ENCODE peak calls at places on chromosome 14, in nine cellular contexts. One of them, this sample, is unnamed.

GRCh38 chr14:34713681-34714319 is 593 bp downstream of the CFL2 start:
- DNase-seq in NCI-H2081: peak; percentile 11
- DNase-seq in astrocyte of the spinal cord: peak; percentile 77
- DNase-seq in M059J: peak; percentile 85
- DNase-seq in activated CD4-positive, alpha-beta T cell treated with anti-CD3 and anti-CD28 coated beads, Interleukin-2, amount 10 ng/mL, durations not matched to agents 7 days and 5 days: peak; percentile 8
- DNase-seq in GM23248: peak; percentile 91
- DNase-seq in tibial artery: peak; percentile 47
- DNase-seq in activated T-helper 9 cell treated with anti-CD3 and anti-CD28 coated beads, Interleukin-2, amount 50 U/mL, for 16 hours: peak; percentile 26
- DNase-seq in C1 segment of cervical spinal cord: no peak
- DNase-seq in this sample: peak; percentile 38

GRCh38 chr14:48325486-48325885 is 650.1 kb upstream of the MDGA2 start:
- DNase-seq in NCI-H2081: no peak
- DNase-seq in astrocyte of the spinal cord: no peak
- DNase-seq in M059J: peak; percentile 42
- DNase-seq in activated CD4-positive, alpha-beta T cell treated with anti-CD3 and anti-CD28 coated beads, Interleukin-2, amount 10 ng/mL, durations not matched to agents 7 days and 5 days: no peak
- DNase-seq in GM23248: no peak
- DNase-seq in tibial artery: no peak
- DNase-seq in activated T-helper 9 cell treated with anti-CD3 and anti-CD28 coated beads, Interleukin-2, amount 50 U/mL, for 16 hours: no peak
- DNase-seq in C1 segment of cervical spinal cord: no peak
- DNase-seq in this sample: no peak

GRCh38 chr14:49893309-49894213 is 679 bp downstream of the ARF6 start:
- DNase-seq in NCI-H2081: peak; percentile 66
- DNase-seq in astrocyte of the spinal cord: no peak
- DNase-seq in M059J: peak; percentile 49
- DNase-seq in activated CD4-positive, alpha-beta T cell treated with anti-CD3 and anti-CD28 coated beads, Interleukin-2, amount 10 ng/mL, durations not matched to agents 7 days and 5 days: peak; percentile 81
- DNase-seq in GM23248: peak; percentile 85
- DNase-seq in tibial artery: peak; percentile 49
- DNase-seq in activated T-helper 9 cell treated with anti-CD3 and anti-CD28 coated beads, Interleukin-2, amount 50 U/mL, for 16 hours: peak; percentile 71
- DNase-seq in C1 segment of cervical spinal cord: peak; percentile 34
- DNase-seq in this sample: peak; percentile 67

GRCh38 chr14:34711808-34712712 is 2.3 kb downstream of the CFL2 start:
- DNase-seq in NCI-H2081: no peak
- DNase-seq in astrocyte of the spinal cord: no peak
- DNase-seq in M059J: no peak
- DNase-seq in activated CD4-positive, alpha-beta T cell treated with anti-CD3 and anti-CD28 coated beads, Interleukin-2, amount 10 ng/mL, durations not matched to agents 7 days and 5 days: no peak
- DNase-seq in GM23248: peak; percentile 40
- DNase-seq in tibial artery: no peak
- DNase-seq in activated T-helper 9 cell treated with anti-CD3 and anti-CD28 coated beads, Interleukin-2, amount 50 U/mL, for 16 hours: no peak
- DNase-seq in C1 segment of cervical spinal cord: no peak
- DNase-seq in this sample: no peak

GRCh38 chr14:101109981-101110728 is 206.6 kb upstream of the RTL1 start:
- DNase-seq in NCI-H2081: no peak
- DNase-seq in astrocyte of the spinal cord: no peak
- DNase-seq in M059J: no peak
- DNase-seq in activated CD4-positive, alpha-beta T cell treated with anti-CD3 and anti-CD28 coated beads, Interleukin-2, amount 10 ng/mL, durations not matched to agents 7 days and 5 days: no peak
- DNase-seq in GM23248: no peak
- DNase-seq in tibial artery: peak; percentile 10
- DNase-seq in activated T-helper 9 cell treated with anti-CD3 and anti-CD28 coated beads, Interleukin-2, amount 50 U/mL, for 16 hours: no peak
- DNase-seq in C1 segment of cervical spinal cord: no peak
- DNase-seq in this sample: no peak

GRCh38 chr14:46215801-46216200 is 435.8 kb downstream of the RPL10L start:
- DNase-seq in NCI-H2081: no peak
- DNase-seq in astrocyte of the spinal cord: no peak
- DNase-seq in M059J: no peak
- DNase-seq in activated CD4-positive, alpha-beta T cell treated with anti-CD3 and anti-CD28 coated beads, Interleukin-2, amount 10 ng/mL, durations not matched to agents 7 days and 5 days: no peak
- DNase-seq in GM23248: no peak
- DNase-seq in tibial artery: no peak
- DNase-seq in activated T-helper 9 cell treated with anti-CD3 and anti-CD28 coated beads, Interleukin-2, amount 50 U/mL, for 16 hours: no peak
- DNase-seq in C1 segment of cervical spinal cord: no peak
- DNase-seq in this sample: no peak

GRCh38 chr14:79278286-79278797 is 933.0 kb downstream of the DIO2 start:
- DNase-seq in NCI-H2081: no peak
- DNase-seq in astrocyte of the spinal cord: no peak
- DNase-seq in M059J: no peak
- DNase-seq in activated CD4-positive, alpha-beta T cell treated with anti-CD3 and anti-CD28 coated beads, Interleukin-2, amount 10 ng/mL, durations not matched to agents 7 days and 5 days: no peak
- DNase-seq in GM23248: no peak
- DNase-seq in tibial artery: no peak
- DNase-seq in activated T-helper 9 cell treated with anti-CD3 and anti-CD28 coated beads, Interleukin-2, amount 50 U/mL, for 16 hours: no peak
- DNase-seq in C1 segment of cervical spinal cord: no peak
- DNase-seq in this sample: no peak

GRCh38 chr14:100158566-100159106 is 809 bp downstream of the DEGS2 start:
- DNase-seq in NCI-H2081: no peak
- DNase-seq in astrocyte of the spinal cord: no peak
- DNase-seq in M059J: no peak
- DNase-seq in activated CD4-positive, alpha-beta T cell treated with anti-CD3 and anti-CD28 coated beads, Interleukin-2, amount 10 ng/mL, durations not matched to agents 7 days and 5 days: no peak
- DNase-seq in GM23248: no peak
- DNase-seq in tibial artery: no peak
- DNase-seq in activated T-helper 9 cell treated with anti-CD3 and anti-CD28 coated beads, Interleukin-2, amount 50 U/mL, for 16 hours: no peak
- DNase-seq in C1 segment of cervical spinal cord: no peak
- DNase-seq in this sample: no peak

GRCh38 chr14:71289536-71289935 is 382.3 kb downstream of the PCNX1 start:
- DNase-seq in NCI-H2081: no peak
- DNase-seq in astrocyte of the spinal cord: no peak
- DNase-seq in M059J: peak; percentile 55
- DNase-seq in activated CD4-positive, alpha-beta T cell treated with anti-CD3 and anti-CD28 coated beads, Interleukin-2, amount 10 ng/mL, durations not matched to agents 7 days and 5 days: peak; percentile 6
- DNase-seq in GM23248: no peak
- DNase-seq in tibial artery: no peak
- DNase-seq in activated T-helper 9 cell treated with anti-CD3 and anti-CD28 coated beads, Interleukin-2, amount 50 U/mL, for 16 hours: no peak
- DNase-seq in C1 segment of cervical spinal cord: no peak
- DNase-seq in this sample: no peak

GRCh38 chr14:76936483-76936882 is 92.0 kb downstream of the IRF2BPL start:
- DNase-seq in NCI-H2081: no peak
- DNase-seq in astrocyte of the spinal cord: peak; percentile 59
- DNase-seq in M059J: no peak
- DNase-seq in activated CD4-positive, alpha-beta T cell treated with anti-CD3 and anti-CD28 coated beads, Interleukin-2, amount 10 ng/mL, durations not matched to agents 7 days and 5 days: no peak
- DNase-seq in GM23248: peak; percentile 81
- DNase-seq in tibial artery: no peak
- DNase-seq in activated T-helper 9 cell treated with anti-CD3 and anti-CD28 coated beads, Interleukin-2, amount 50 U/mL, for 16 hours: no peak
- DNase-seq in C1 segment of cervical spinal cord: no peak
- DNase-seq in this sample: no peak

GRCh38 chr14:33556382-33557121 is 394.3 kb downstream of the EGLN3 start:
- DNase-seq in NCI-H2081: no peak
- DNase-seq in astrocyte of the spinal cord: peak; percentile 24
- DNase-seq in M059J: peak; percentile 31
- DNase-seq in activated CD4-positive, alpha-beta T cell treated with anti-CD3 and anti-CD28 coated beads, Interleukin-2, amount 10 ng/mL, durations not matched to agents 7 days and 5 days: no peak
- DNase-seq in GM23248: peak; percentile 63
- DNase-seq in tibial artery: no peak
- DNase-seq in activated T-helper 9 cell treated with anti-CD3 and anti-CD28 coated beads, Interleukin-2, amount 50 U/mL, for 16 hours: no peak
- DNase-seq in C1 segment of cervical spinal cord: no peak
- DNase-seq in this sample: no peak

GRCh38 chr14:91398192-91398591 is 19.4 kb downstream of the CCDC88C start:
- DNase-seq in NCI-H2081: no peak
- DNase-seq in astrocyte of the spinal cord: no peak
- DNase-seq in M059J: no peak
- DNase-seq in activated CD4-positive, alpha-beta T cell treated with anti-CD3 and anti-CD28 coated beads, Interleukin-2, amount 10 ng/mL, durations not matched to agents 7 days and 5 days: no peak
- DNase-seq in GM23248: no peak
- DNase-seq in tibial artery: no peak
- DNase-seq in activated T-helper 9 cell treated with anti-CD3 and anti-CD28 coated beads, Interleukin-2, amount 50 U/mL, for 16 hours: no peak
- DNase-seq in C1 segment of cervical spinal cord: no peak
- DNase-seq in this sample: no peak

GRCh38 chr14:36509056-36509917 is 10.7 kb downstream of the NKX2-1 start:
- DNase-seq in NCI-H2081: no peak
- DNase-seq in astrocyte of the spinal cord: no peak
- DNase-seq in M059J: no peak
- DNase-seq in activated CD4-positive, alpha-beta T cell treated with anti-CD3 and anti-CD28 coated beads, Interleukin-2, amount 10 ng/mL, durations not matched to agents 7 days and 5 days: no peak
- DNase-seq in GM23248: no peak
- DNase-seq in tibial artery: no peak
- DNase-seq in activated T-helper 9 cell treated with anti-CD3 and anti-CD28 coated beads, Interleukin-2, amount 50 U/mL, for 16 hours: no peak
- DNase-seq in C1 segment of cervical spinal cord: no peak
- DNase-seq in this sample: peak; percentile 12

GRCh38 chr14:61940669-61941420 is 178.6 kb downstream of the SNAPC1 start:
- DNase-seq in NCI-H2081: no peak
- DNase-seq in astrocyte of the spinal cord: no peak
- DNase-seq in M059J: peak; percentile 39
- DNase-seq in activated CD4-positive, alpha-beta T cell treated with anti-CD3 and anti-CD28 coated beads, Interleukin-2, amount 10 ng/mL, durations not matched to agents 7 days and 5 days: no peak
- DNase-seq in GM23248: no peak
- DNase-seq in tibial artery: no peak
- DNase-seq in activated T-helper 9 cell treated with anti-CD3 and anti-CD28 coated beads, Interleukin-2, amount 50 U/mL, for 16 hours: no peak
- DNase-seq in C1 segment of cervical spinal cord: no peak
- DNase-seq in this sample: no peak

GRCh38 chr14:96098309-96098998 is 59.3 kb downstream of the C14orf132 start:
- DNase-seq in NCI-H2081: peak; percentile 63
- DNase-seq in astrocyte of the spinal cord: peak; percentile 53
- DNase-seq in M059J: peak; percentile 55
- DNase-seq in activated CD4-positive, alpha-beta T cell treated with anti-CD3 and anti-CD28 coated beads, Interleukin-2, amount 10 ng/mL, durations not matched to agents 7 days and 5 days: no peak
- DNase-seq in GM23248: peak; percentile 81
- DNase-seq in tibial artery: peak; percentile 35
- DNase-seq in activated T-helper 9 cell treated with anti-CD3 and anti-CD28 coated beads, Interleukin-2, amount 50 U/mL, for 16 hours: no peak
- DNase-seq in C1 segment of cervical spinal cord: peak; percentile 15
- DNase-seq in this sample: peak; percentile 68

GRCh38 chr14:29042546-29042945 is 276.0 kb downstream of the FOXG1 start:
- DNase-seq in NCI-H2081: no peak
- DNase-seq in astrocyte of the spinal cord: no peak
- DNase-seq in M059J: no peak
- DNase-seq in activated CD4-positive, alpha-beta T cell treated with anti-CD3 and anti-CD28 coated beads, Interleukin-2, amount 10 ng/mL, durations not matched to agents 7 days and 5 days: no peak
- DNase-seq in GM23248: no peak
- DNase-seq in tibial artery: no peak
- DNase-seq in activated T-helper 9 cell treated with anti-CD3 and anti-CD28 coated beads, Interleukin-2, amount 50 U/mL, for 16 hours: no peak
- DNase-seq in C1 segment of cervical spinal cord: no peak
- DNase-seq in this sample: no peak

GRCh38 chr14:54738009-54738408 is 164.6 kb downstream of the GCH1 start:
- DNase-seq in NCI-H2081: no peak
- DNase-seq in astrocyte of the spinal cord: no peak
- DNase-seq in M059J: peak; percentile 33
- DNase-seq in activated CD4-positive, alpha-beta T cell treated with anti-CD3 and anti-CD28 coated beads, Interleukin-2, amount 10 ng/mL, durations not matched to agents 7 days and 5 days: no peak
- DNase-seq in GM23248: no peak
- DNase-seq in tibial artery: no peak
- DNase-seq in activated T-helper 9 cell treated with anti-CD3 and anti-CD28 coated beads, Interleukin-2, amount 50 U/mL, for 16 hours: no peak
- DNase-seq in C1 segment of cervical spinal cord: peak; percentile 28
- DNase-seq in this sample: no peak

GRCh38 chr14:94598816-94599655 is 13.2 kb upstream of the SERPINA3 start:
- DNase-seq in NCI-H2081: no peak
- DNase-seq in astrocyte of the spinal cord: peak; percentile 99
- DNase-seq in M059J: peak; percentile 92
- DNase-seq in activated CD4-positive, alpha-beta T cell treated with anti-CD3 and anti-CD28 coated beads, Interleukin-2, amount 10 ng/mL, durations not matched to agents 7 days and 5 days: no peak
- DNase-seq in GM23248: peak; percentile 98
- DNase-seq in tibial artery: peak; percentile 79
- DNase-seq in activated T-helper 9 cell treated with anti-CD3 and anti-CD28 coated beads, Interleukin-2, amount 50 U/mL, for 16 hours: no peak
- DNase-seq in C1 segment of cervical spinal cord: peak; percentile 65
- DNase-seq in this sample: peak; percentile 53

GRCh38 chr14:30928462-30928861 is 54.1 kb downstream of the COCH start:
- DNase-seq in NCI-H2081: no peak
- DNase-seq in astrocyte of the spinal cord: peak; percentile 15
- DNase-seq in M059J: peak; percentile 2
- DNase-seq in activated CD4-positive, alpha-beta T cell treated with anti-CD3 and anti-CD28 coated beads, Interleukin-2, amount 10 ng/mL, durations not matched to agents 7 days and 5 days: no peak
- DNase-seq in GM23248: peak; percentile 23
- DNase-seq in tibial artery: no peak
- DNase-seq in activated T-helper 9 cell treated with anti-CD3 and anti-CD28 coated beads, Interleukin-2, amount 50 U/mL, for 16 hours: no peak
- DNase-seq in C1 segment of cervical spinal cord: no peak
- DNase-seq in this sample: no peak

GRCh38 chr14:100654814-100655795 is 67.9 kb upstream of the BEGAIN start:
- DNase-seq in NCI-H2081: peak; percentile 57
- DNase-seq in astrocyte of the spinal cord: no peak
- DNase-seq in M059J: peak; percentile 43
- DNase-seq in activated CD4-positive, alpha-beta T cell treated with anti-CD3 and anti-CD28 coated beads, Interleukin-2, amount 10 ng/mL, durations not matched to agents 7 days and 5 days: peak; percentile 51
- DNase-seq in GM23248: peak; percentile 51
- DNase-seq in tibial artery: no peak
- DNase-seq in activated T-helper 9 cell treated with anti-CD3 and anti-CD28 coated beads, Interleukin-2, amount 50 U/mL, for 16 hours: peak; percentile 19
- DNase-seq in C1 segment of cervical spinal cord: no peak
- DNase-seq in this sample: peak; percentile 69

This sample was measured in frontal cortex.